ENCODE peak calls at places on chromosomes 12 and 14, in nine cellular contexts. One of them, this sample, is unnamed. For H3K4me1, the result is how much of the 10 kb centered on the place peaks cover.

GRCh38 chr14:53865716-53866115 is 90.9 kb downstream of the BMP4 start:
- DNase-seq in left lung: no peak
- DNase-seq in mucosa of descending colon: no peak
- DNase-seq in uterus: no peak
- DNase-seq in left ventricle myocardium inferior: no peak
- DNase-seq in HepG2: no peak
- DNase-seq in lower lobe of right lung: no peak
- DNase-seq in psoas muscle: no peak
- DNase-seq in cardiac muscle cell: no peak
- DNase-seq in this sample: no peak

GRCh38 chr12:41101821-41102220 is 86.3 kb upstream of the PDZRN4 start:
- DNase-seq in left lung: no peak
- DNase-seq in cardiac muscle cell: no peak
- DNase-seq in mucosa of descending colon: no peak
- DNase-seq in left ventricle myocardium inferior: no peak
- DNase-seq in uterus: no peak
- DNase-seq in psoas muscle: no peak
- DNase-seq in HepG2: no peak
- DNase-seq in lower lobe of right lung: no peak
- DNase-seq in this sample: no peak

GRCh38 chr12:106031736-106032135 is 107.0 kb downstream of the NUAK1 start:
- DNase-seq in left ventricle myocardium inferior: no peak
- DNase-seq in HepG2: no peak
- DNase-seq in cardiac muscle cell: no peak
- DNase-seq in lower lobe of right lung: no peak
- DNase-seq in left lung: no peak
- DNase-seq in uterus: no peak
- DNase-seq in mucosa of descending colon: no peak
- DNase-seq in psoas muscle: no peak
- DNase-seq in this sample: no peak

GRCh38 chr12:132279184-132279889 is 50.1 kb downstream of the GALNT9 start:
- DNase-seq in left ventricle myocardium inferior: peak
- DNase-seq in uterus: no peak
- DNase-seq in psoas muscle: peak
- DNase-seq in HepG2: peak
- DNase-seq in left lung: peak
- DNase-seq in cardiac muscle cell: no peak
- DNase-seq in mucosa of descending colon: peak
- DNase-seq in lower lobe of right lung: peak
- DNase-seq in this sample: no peak

GRCh38 chr14:56491299-56492285 is 88.0 kb upstream of the TMEM260 start:
- DNase-seq in lower lobe of right lung: no peak
- DNase-seq in left ventricle myocardium inferior: no peak
- DNase-seq in cardiac muscle cell: peak
- DNase-seq in psoas muscle: no peak
- DNase-seq in HepG2: peak
- DNase-seq in left lung: no peak
- DNase-seq in mucosa of descending colon: no peak
- DNase-seq in uterus: no peak
- DNase-seq in this sample: no peak

GRCh38 chr12:31773223-31773750 is 44.5 kb upstream of the AMN1 start:
- DNase-seq in lower lobe of right lung: no peak
- DNase-seq in mucosa of descending colon: no peak
- DNase-seq in left ventricle myocardium inferior: no peak
- DNase-seq in left lung: no peak
- DNase-seq in cardiac muscle cell: peak
- DNase-seq in psoas muscle: no peak
- DNase-seq in uterus: peak
- DNase-seq in HepG2: peak
- DNase-seq in this sample: no peak

GRCh38 chr12:68367903-68368302 is 35.7 kb upstream of the MDM1 start:
- DNase-seq in left ventricle myocardium inferior: no peak
- DNase-seq in uterus: no peak
- DNase-seq in mucosa of descending colon: no peak
- DNase-seq in HepG2: no peak
- DNase-seq in left lung: no peak
- DNase-seq in lower lobe of right lung: no peak
- DNase-seq in cardiac muscle cell: no peak
- DNase-seq in psoas muscle: no peak
- DNase-seq in this sample: no peak

GRCh38 chr12:95646781-95647184 is 95.5 kb upstream of the USP44 start:
- DNase-seq in mucosa of descending colon: no peak
- DNase-seq in left ventricle myocardium inferior: no peak
- DNase-seq in psoas muscle: no peak
- DNase-seq in uterus: no peak
- DNase-seq in lower lobe of right lung: no peak
- DNase-seq in cardiac muscle cell: no peak
- DNase-seq in left lung: no peak
- DNase-seq in HepG2: no peak
- DNase-seq in this sample: no peak

GRCh38 chr14:77485901-77486678 is 12.5 kb downstream of the ISM2 start:
- DNase-seq in uterus: no peak
- DNase-seq in HepG2: no peak
- DNase-seq in cardiac muscle cell: no peak
- DNase-seq in left ventricle myocardium inferior: no peak
- DNase-seq in psoas muscle: no peak
- DNase-seq in mucosa of descending colon: no peak
- DNase-seq in lower lobe of right lung: no peak
- DNase-seq in left lung: no peak
- DNase-seq in this sample: no peak

GRCh38 chr14:104293231-104293841 is 154.9 kb downstream of the KIF26A start:
- DNase-seq in lower lobe of right lung: peak
- DNase-seq in cardiac muscle cell: no peak
- DNase-seq in mucosa of descending colon: peak
- DNase-seq in uterus: no peak
- DNase-seq in left ventricle myocardium inferior: peak
- DNase-seq in left lung: peak
- DNase-seq in HepG2: no peak
- DNase-seq in psoas muscle: no peak
- DNase-seq in this sample: no peak

DNA sequence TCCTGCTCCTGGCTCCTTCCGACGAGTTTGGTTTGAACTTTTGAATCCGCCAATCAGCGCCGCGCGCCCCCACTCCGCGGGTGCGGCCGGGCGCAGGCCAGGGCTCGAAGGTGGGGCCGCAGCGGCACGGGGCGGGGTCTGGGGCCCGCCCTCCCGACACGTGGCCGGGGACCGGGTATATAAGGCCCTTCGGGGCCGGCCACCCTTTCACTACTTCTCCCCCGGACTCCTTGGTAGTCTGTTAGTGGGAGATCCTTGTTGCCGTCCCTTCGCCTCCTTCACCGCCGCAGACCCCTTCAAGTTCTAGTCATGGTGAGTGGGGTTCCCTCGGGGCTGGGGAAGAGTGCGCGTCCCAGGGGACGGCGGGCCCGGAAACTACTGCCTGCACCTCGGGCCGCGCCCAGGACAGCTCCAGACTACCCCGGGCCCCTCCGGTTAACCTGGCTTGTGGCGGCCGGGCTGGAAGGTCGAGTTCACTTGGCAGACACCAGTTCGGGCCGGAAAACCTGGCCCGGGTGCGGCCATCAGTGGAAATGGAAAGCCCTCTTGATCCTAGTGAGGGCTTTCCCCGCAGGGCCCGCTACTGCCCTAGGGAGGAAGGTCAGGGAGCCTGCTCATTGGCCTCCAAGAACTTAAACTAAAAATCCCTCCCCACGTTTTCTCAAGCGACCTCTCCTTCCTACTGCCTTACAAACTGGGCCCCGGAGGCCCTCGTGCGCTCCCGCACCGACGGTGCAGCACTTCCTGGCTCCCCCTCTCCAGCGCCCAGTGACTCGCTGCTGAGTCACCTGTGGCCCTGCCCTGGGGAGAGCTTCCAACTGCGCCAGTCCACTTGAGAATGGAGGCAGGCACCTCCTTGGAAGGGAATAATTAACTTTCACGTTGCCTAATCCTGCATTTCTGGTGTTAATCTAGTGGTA is at the start of gene TUBA1C:
- DNase-seq in left lung: peak
- DNase-seq in psoas muscle: peak
- DNase-seq in HepG2: peak
- DNase-seq in cardiac muscle cell: peak
- DNase-seq in lower lobe of right lung: peak
- DNase-seq in left ventricle myocardium inferior: peak
- DNase-seq in uterus: peak
- DNase-seq in mucosa of descending colon: peak
- DNase-seq in this sample: peak
- TF ChIP-seq CTCF in left lung: no peak
- TF ChIP-seq CTCF in psoas muscle: no peak
- TF ChIP-seq CTCF in HepG2: peak
- TF ChIP-seq CTCF in cardiac muscle cell: no peak
- TF ChIP-seq CTCF in lower lobe of right lung: peak
- TF ChIP-seq CTCF in left ventricle myocardium inferior: no peak
- TF ChIP-seq CTCF in uterus: no peak
- TF ChIP-seq CTCF in mucosa of descending colon: no peak
- TF ChIP-seq CTCF in this sample: no peak

GRCh38 chr14:98136019-98136418 is 1136.0 kb downstream of the BCL11B start:
- DNase-seq in psoas muscle: no peak
- DNase-seq in mucosa of descending colon: no peak
- DNase-seq in uterus: no peak
- DNase-seq in left ventricle myocardium inferior: no peak
- DNase-seq in HepG2: no peak
- DNase-seq in lower lobe of right lung: no peak
- DNase-seq in left lung: no peak
- DNase-seq in cardiac muscle cell: no peak
- DNase-seq in this sample: no peak

GRCh38 chr14:98138666-98139065 is 1133.3 kb downstream of the BCL11B start:
- DNase-seq in HepG2: no peak
- DNase-seq in psoas muscle: no peak
- DNase-seq in mucosa of descending colon: no peak
- DNase-seq in left ventricle myocardium inferior: no peak
- DNase-seq in uterus: no peak
- DNase-seq in left lung: no peak
- DNase-seq in cardiac muscle cell: peak
- DNase-seq in lower lobe of right lung: no peak
- DNase-seq in this sample: no peak

GRCh38 chr14:98136420-98136819 is 1135.6 kb downstream of the BCL11B start:
- DNase-seq in uterus: no peak
- DNase-seq in HepG2: no peak
- DNase-seq in left lung: no peak
- DNase-seq in cardiac muscle cell: no peak
- DNase-seq in lower lobe of right lung: no peak
- DNase-seq in mucosa of descending colon: no peak
- DNase-seq in psoas muscle: no peak
- DNase-seq in left ventricle myocardium inferior: no peak
- DNase-seq in this sample: no peak

GRCh38 chr14:98140862-98141261 is 1131.1 kb downstream of the BCL11B start:
- DNase-seq in cardiac muscle cell: no peak
- DNase-seq in psoas muscle: no peak
- DNase-seq in HepG2: no peak
- DNase-seq in uterus: no peak
- DNase-seq in lower lobe of right lung: no peak
- DNase-seq in left ventricle myocardium inferior: no peak
- DNase-seq in left lung: no peak
- DNase-seq in mucosa of descending colon: no peak
- DNase-seq in this sample: no peak

GRCh38 chr14:98137626-98138025 is 1134.4 kb downstream of the BCL11B start:
- DNase-seq in HepG2: no peak
- DNase-seq in uterus: no peak
- DNase-seq in mucosa of descending colon: no peak
- DNase-seq in lower lobe of right lung: no peak
- DNase-seq in cardiac muscle cell: no peak
- DNase-seq in left ventricle myocardium inferior: no peak
- DNase-seq in left lung: no peak
- DNase-seq in psoas muscle: no peak
- DNase-seq in this sample: no peak
- H3K4me1 ChIP-seq in HepG2: under half
- H3K4me1 ChIP-seq in uterus: under half
- H3K4me1 ChIP-seq in mucosa of descending colon: under half
- H3K4me1 ChIP-seq in lower lobe of right lung: under half
- H3K4me1 ChIP-seq in cardiac muscle cell: under half
- H3K4me1 ChIP-seq in left ventricle myocardium inferior: under half
- H3K4me1 ChIP-seq in left lung: under half
- H3K4me1 ChIP-seq in psoas muscle: under half
- H3K4me1 ChIP-seq in this sample: under half

GRCh38 chr12:104410326-104410725 is 46.4 kb upstream of the CHST11 start:
- DNase-seq in HepG2: no peak
- DNase-seq in cardiac muscle cell: no peak
- DNase-seq in uterus: no peak
- DNase-seq in mucosa of descending colon: no peak
- DNase-seq in left lung: no peak
- DNase-seq in lower lobe of right lung: no peak
- DNase-seq in left ventricle myocardium inferior: no peak
- DNase-seq in psoas muscle: no peak
- DNase-seq in this sample: no peak

GRCh38 chr12:104410786-104411185 is 46.0 kb upstream of the CHST11 start:
- DNase-seq in lower lobe of right lung: no peak
- DNase-seq in cardiac muscle cell: no peak
- DNase-seq in left lung: no peak
- DNase-seq in uterus: no peak
- DNase-seq in mucosa of descending colon: no peak
- DNase-seq in psoas muscle: no peak
- DNase-seq in HepG2: no peak
- DNase-seq in left ventricle myocardium inferior: no peak
- DNase-seq in this sample: no peak

GRCh38 chr12:104407922-104408321 is 48.8 kb upstream of the CHST11 start:
- DNase-seq in psoas muscle: no peak
- DNase-seq in lower lobe of right lung: no peak
- DNase-seq in uterus: no peak
- DNase-seq in cardiac muscle cell: peak
- DNase-seq in mucosa of descending colon: no peak
- DNase-seq in HepG2: no peak
- DNase-seq in left ventricle myocardium inferior: no peak
- DNase-seq in left lung: no peak
- DNase-seq in this sample: no peak

GRCh38 chr12:104402630-104403029 is 54.1 kb upstream of the CHST11 start:
- DNase-seq in psoas muscle: no peak
- DNase-seq in cardiac muscle cell: no peak
- DNase-seq in uterus: no peak
- DNase-seq in HepG2: no peak
- DNase-seq in left ventricle myocardium inferior: no peak
- DNase-seq in left lung: no peak
- DNase-seq in lower lobe of right lung: no peak
- DNase-seq in mucosa of descending colon: no peak
- DNase-seq in this sample: no peak

GRCh38 chr12:104406164-104406563 is 50.6 kb upstream of the CHST11 start:
- DNase-seq in psoas muscle: no peak
- DNase-seq in left ventricle myocardium inferior: no peak
- DNase-seq in uterus: no peak
- DNase-seq in lower lobe of right lung: no peak
- DNase-seq in left lung: no peak
- DNase-seq in HepG2: no peak
- DNase-seq in mucosa of descending colon: no peak
- DNase-seq in cardiac muscle cell: no peak
- DNase-seq in this sample: no peak
- TF ChIP-seq CTCF in psoas muscle: no peak
- TF ChIP-seq CTCF in left ventricle myocardium inferior: no peak
- TF ChIP-seq CTCF in uterus: no peak
- TF ChIP-seq CTCF in lower lobe of right lung: no peak
- TF ChIP-seq CTCF in left lung: no peak
- TF ChIP-seq CTCF in HepG2: no peak
- TF ChIP-seq CTCF in mucosa of descending colon: no peak
- TF ChIP-seq CTCF in cardiac muscle cell: no peak
- TF ChIP-seq CTCF in this sample: no peak

GRCh38 chr14:60275932-60276331 is 26.9 kb downstream of the PPM1A start:
- DNase-seq in cardiac muscle cell: no peak
- DNase-seq in HepG2: peak
- DNase-seq in uterus: no peak
- DNase-seq in lower lobe of right lung: no peak
- DNase-seq in left lung: no peak
- DNase-seq in psoas muscle: no peak
- DNase-seq in mucosa of descending colon: no peak
- DNase-seq in left ventricle myocardium inferior: no peak
- DNase-seq in this sample: no peak
- H3K4me1 ChIP-seq in cardiac muscle cell: under half
- H3K4me1 ChIP-seq in HepG2: half or more
- H3K4me1 ChIP-seq in uterus: under half
- H3K4me1 ChIP-seq in lower lobe of right lung: under half
- H3K4me1 ChIP-seq in left lung: half or more
- H3K4me1 ChIP-seq in psoas muscle: half or more
- H3K4me1 ChIP-seq in mucosa of descending colon: under half
- H3K4me1 ChIP-seq in left ventricle myocardium inferior: half or more
- H3K4me1 ChIP-seq in this sample: under half

GRCh38 chr12:70692681-70693288 is 55.6 kb upstream of the PTPRB start:
- DNase-seq in left lung: no peak
- DNase-seq in HepG2: no peak
- DNase-seq in lower lobe of right lung: no peak
- DNase-seq in cardiac muscle cell: peak
- DNase-seq in uterus: no peak
- DNase-seq in psoas muscle: no peak
- DNase-seq in left ventricle myocardium inferior: no peak
- DNase-seq in mucosa of descending colon: no peak
- DNase-seq in this sample: no peak
- TF ChIP-seq CTCF in left lung: peak
- TF ChIP-seq CTCF in HepG2: no peak
- TF ChIP-seq CTCF in lower lobe of right lung: peak
- TF ChIP-seq CTCF in cardiac muscle cell: peak
- TF ChIP-seq CTCF in uterus: no peak
- TF ChIP-seq CTCF in psoas muscle: peak
- TF ChIP-seq CTCF in left ventricle myocardium inferior: peak
- TF ChIP-seq CTCF in mucosa of descending colon: no peak
- TF ChIP-seq CTCF in this sample: no peak